ENCODE peak calls at places on chromosome 16, in four cellular contexts. J is cardiac muscle cell, T is HFFc6, D is breast epithelium. F is an unnamed sample.

GRCh38 chr16:73319747-73320146 is 271.8 kb upstream of the ZFHX3 start:
- DNase-seq in J (no peak), T (no peak), D (no peak), F (no peak)

GRCh38 chr16:87984868-87985267 is 33.6 kb downstream of the BANP start:
- DNase-seq in J (no peak), T (no peak), D (no peak), F (no peak)

GRCh38 chr16:19130852-19131808 is 17.4 kb downstream of the ITPRIPL2 start:
- DNase-seq in J (peak), T (peak), D (no peak), F (peak)

GRCh38 chr16:75491876-75492275 is 3.4 kb downstream of the CHST6 start:
- DNase-seq in J (no peak), T (peak), D (no peak), F (no peak)

GRCh38 chr16:18804540-18804939 is 3.2 kb upstream of the ARL6IP1 start:
- DNase-seq in J (no peak), T (no peak), D (no peak), F (no peak)

GRCh38 chr16:81809567-81809966 is 30.5 kb downstream of the PLCG2 start:
- DNase-seq in J (no peak), T (no peak), D (no peak), F (no peak)

GRCh38 chr16:70438983-70439862 is at the start of gene ST3GAL2:
- DNase-seq in J (peak), T (peak), D (peak), F (peak)

GRCh38 chr16:31439519-31439918 is 3.1 kb downstream of the ZNF843 start:
- DNase-seq in J (no peak), T (no peak), D (no peak), F (no peak)

GRCh38 chr16:72469932-72470331 is 298.0 kb upstream of the PMFBP1 start:
- DNase-seq in J (no peak), T (no peak), D (no peak), F (no peak)

GRCh38 chr16:15574614-15574948 is 68.4 kb downstream of the MARF1 start:
- DNase-seq in J (no peak), T (no peak), D (no peak), F (no peak)

GRCh38 chr16:3677994-3678393 is 23.5 kb downstream of the DNASE1 start:
- DNase-seq in J (no peak), T (no peak), D (no peak), F (no peak)

GRCh38 chr16:83118365-83118764 is 491.6 kb downstream of the CDH13 start:
- DNase-seq in J (peak), T (peak), D (no peak), F (peak)

GRCh38 chr16:19294156-19294649 is 8.7 kb downstream of the CLEC19A start:
- DNase-seq in J (peak), T (no peak), D (no peak), F (no peak)

GRCh38 chr16:82726306-82726705 is 99.5 kb downstream of the CDH13 start:
- DNase-seq in J (no peak), T (no peak), D (no peak), F (no peak)

GRCh38 chr16:80175011-80175410 is 365.8 kb upstream of the DYNLRB2 start:
- DNase-seq in J (no peak), T (no peak), D (no peak), F (no peak)

GRCh38 chr16:15993946-15994665 is 44.7 kb downstream of the ABCC1 start:
- DNase-seq in J (peak), T (no peak), D (no peak), F (no peak)

GRCh38 chr16:27991876-27992275 is 71.6 kb downstream of the GSG1L start:
- DNase-seq in J (no peak), T (no peak), D (no peak), F (no peak)

GRCh38 chr16:68031951-68032350 is 8.9 kb downstream of the DUS2 start:
- DNase-seq in J (no peak), T (no peak), D (no peak), F (peak)

GRCh38 chr16:19095699-19096098 is 18.1 kb upstream of the ITPRIPL2 start:
- DNase-seq in J (no peak), T (no peak), D (peak), F (peak)

GRCh38 chr16:14539156-14539555 is 90.9 kb downstream of the PARN start:
- DNase-seq in J (no peak), T (no peak), D (no peak), F (no peak)

GRCh38 chr16:89801800-89802199 is 14.6 kb downstream of the FANCA start:
- DNase-seq in J (peak), T (no peak), D (no peak), F (no peak)

GRCh38 chr16:87584271-87584670 is 18.0 kb upstream of the JPH3 start:
- DNase-seq in J (peak), T (peak), D (no peak), F (no peak)

GRCh38 chr16:14146445-14146844 is 75.3 kb downstream of the MRTFB start:
- DNase-seq in J (no peak), T (no peak), D (no peak), F (no peak)

GRCh38 chr16:5537347-5537746 is 439.8 kb upstream of the EEF2KMT start:
- DNase-seq in J (no peak), T (no peak), D (no peak), F (no peak)

GRCh38 chr16:73713817-73714495 is 582.7 kb upstream of the PSMD7 start:
- DNase-seq in J (peak), T (peak), D (no peak), F (peak)

GRCh38 chr16:8138666-8139065 is 451.6 kb downstream of the TMEM114 start:
- DNase-seq in J (no peak), T (no peak), D (no peak), F (no peak)

GRCh38 chr16:49520684-49521083 is 147.1 kb downstream of the C16orf78 start:
- DNase-seq in J (no peak), T (no peak), D (no peak), F (no peak)
- TF ChIP-seq CTCF in J (no peak), T (no peak), D (no peak), F (no peak)

GRCh38 chr16:85629326-85629725 is 16.2 kb downstream of the GSE1 start:
- DNase-seq in J (no peak), T (no peak), D (no peak), F (no peak)

GRCh38 chr16:85627835-85628556 is 14.9 kb downstream of the GSE1 start:
- DNase-seq in J (no peak), T (no peak), D (no peak), F (no peak)

GRCh38 chr16:85627102-85627834 is 14.1 kb downstream of the GSE1 start:
- DNase-seq in J (no peak), T (no peak), D (no peak), F (no peak)

GRCh38 chr16:85629853-85630252 is 16.7 kb downstream of the GSE1 start:
- DNase-seq in J (no peak), T (no peak), D (no peak), F (no peak)

GRCh38 chr16:85628651-85629050 is 15.5 kb downstream of the GSE1 start:
- DNase-seq in J (no peak), T (no peak), D (no peak), F (no peak)
- TF ChIP-seq CTCF in J (no peak), T (no peak), D (no peak), F (no peak)

GRCh38 chr16:1665829-1666228 is 12.2 kb upstream of the JPT2 start:
- DNase-seq in J (no peak), T (no peak), D (no peak), F (no peak)

GRCh38 chr16:1659071-1659470 is 19.0 kb upstream of the JPT2 start:
- DNase-seq in J (no peak), T (no peak), D (no peak), F (no peak)

GRCh38 chr16:1662543-1662942 is 15.5 kb upstream of the JPT2 start:
- DNase-seq in J (no peak), T (no peak), D (no peak), F (no peak)

GRCh38 chr16:1657841-1658240 is 20.2 kb upstream of the JPT2 start:
- DNase-seq in J (no peak), T (no peak), D (no peak), F (no peak)

GRCh38 chr16:1661826-1662225 is 16.3 kb upstream of the JPT2 start:
- DNase-seq in J (no peak), T (no peak), D (no peak), F (no peak)
- TF ChIP-seq CTCF in J (no peak), T (no peak), D (no peak), F (no peak)

GRCh38 chr16:898216-898615 is 72.6 kb downstream of the LMF1 start:
- DNase-seq in J (no peak), T (no peak), D (no peak), F (no peak)

GRCh38 chr16:896261-897199 is 74.3 kb downstream of the LMF1 start:
- DNase-seq in J (no peak), T (no peak), D (no peak), F (no peak)

GRCh38 chr16:895371-895770 is 75.4 kb downstream of the LMF1 start:
- DNase-seq in J (no peak), T (no peak), D (no peak), F (no peak)

GRCh38 chr16:897701-898100 is 73.1 kb downstream of the LMF1 start:
- DNase-seq in J (no peak), T (no peak), D (no peak), F (no peak)

DNA sequence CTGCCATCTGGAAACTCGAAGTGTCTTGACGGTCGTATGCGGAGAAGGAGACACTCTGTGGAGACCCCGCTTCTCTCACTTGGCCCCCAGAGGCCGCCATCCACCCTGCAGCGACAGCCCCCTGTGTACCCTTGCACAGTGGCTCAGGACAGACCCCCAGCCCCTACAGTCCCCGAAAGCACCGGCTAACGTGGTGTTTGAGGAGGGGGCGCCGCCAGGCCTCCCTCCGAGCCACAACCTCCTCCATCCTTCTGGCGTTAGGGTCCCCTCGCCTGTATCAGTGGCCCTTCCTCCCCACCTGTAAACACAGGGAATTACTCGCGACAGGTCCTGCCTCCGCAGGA is 73.6 kb downstream of the LMF1 start:
- DNase-seq in J (no peak), T (no peak), D (no peak), F (no peak)
- TF ChIP-seq CTCF in J (no peak), T (no peak), D (no peak), F (no peak)

GRCh38 chr16:56277040-56277439 is 85.8 kb downstream of the GNAO1 start:
- DNase-seq in J (no peak), T (no peak), D (peak), F (no peak)
- TF ChIP-seq CTCF in J (peak), T (peak), D (no peak), F (peak)

GRCh38 chr16:67013823-67014640 is 14.9 kb upstream of the CBFB start:
- DNase-seq in J (peak), T (peak), D (peak), F (peak)
- TF ChIP-seq CTCF in J (no peak), T (peak), D (peak), F (no peak)

GRCh38 chr16:69106491-69107291 is 1.2 kb downstream of the HAS3 start:
- DNase-seq in J (no peak), T (no peak), D (no peak), F (no peak)
- TF ChIP-seq CTCF in J (no peak), T (no peak), D (no peak), F (no peak)

GRCh38 chr16:77975942-77976341 is 46.4 kb upstream of the CLEC3A start:
- DNase-seq in J (no peak), T (no peak), D (no peak), F (no peak)
- TF ChIP-seq CTCF in J (no peak), T (peak), D (no peak), F (no peak)

DNA sequence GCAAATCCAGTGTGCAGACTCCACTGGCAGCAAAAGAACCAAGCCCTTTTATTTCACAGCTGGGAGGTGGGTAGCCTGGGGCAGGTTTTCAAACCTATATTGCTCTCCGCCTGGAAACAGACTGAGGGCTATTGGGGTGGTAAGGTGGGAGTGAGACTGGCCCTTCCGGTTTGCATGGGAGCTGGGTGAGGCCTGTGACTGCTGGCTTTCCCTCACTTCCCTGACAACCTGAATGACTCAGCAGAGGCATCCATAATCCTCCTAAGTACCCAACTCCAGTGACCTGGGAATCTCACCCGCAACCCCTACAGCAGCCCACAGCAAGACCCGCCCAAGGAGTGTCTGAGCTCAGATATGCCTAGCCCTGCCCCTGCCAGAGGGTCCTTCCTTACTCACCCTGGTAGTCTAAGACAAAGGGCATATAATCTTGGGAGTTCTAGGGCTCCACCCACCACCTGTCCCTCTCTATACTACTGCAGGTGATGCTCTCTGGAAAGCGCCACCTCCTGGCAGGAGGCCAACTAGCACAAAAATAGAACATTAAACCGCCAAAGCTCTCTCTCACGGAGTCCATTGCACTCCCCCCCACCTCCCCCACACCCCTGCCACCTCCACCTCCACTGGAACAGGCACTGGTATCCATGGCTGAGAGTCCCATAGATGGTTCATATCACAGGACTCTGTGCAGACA is 602.0 kb upstream of the C16orf82 start:
- DNase-seq in J (no peak), T (no peak), D (no peak), F (no peak)
- TF ChIP-seq CTCF in J (no peak), T (no peak), D (no peak), F (no peak)

GRCh38 chr16:66030036-66030435 is 336.5 kb upstream of the CDH5 start:
- DNase-seq in J (peak), T (peak), D (no peak), F (no peak)
- TF ChIP-seq CTCF in J (no peak), T (no peak), D (no peak), F (no peak)